ENCODE peak calls at places on chromosome 17, in nine cellular contexts. D is activated CD4-positive, CD25-positive, alpha-beta regulatory T cell; J is activated T-helper 1 cell treated with anti-CD3 and anti-CD28 coated beads, Interleukin-12 subunit alpha, Interleukin-12 subunit beta, Interleukin-2, Interleukin-4 antibody, amounts not matched to agents 30 ng/mL and 10 ng/mL and 1 ng/mL, durations not matched to agents 14 hours and 24 hours and 36 hours; B is NCI-H1048; U is HEK293T; C is left ventricle myocardium inferior; W is heart right ventricle; S is OCI-M1; F is NCI-H69. H is an unnamed sample.

GRCh38 chr17:16406742-16407674 is 8.4 kb upstream of the TRPV2 start:
- DNase-seq in D (no peak), J (no peak), B (no peak), U (no peak), C (peak; percentile 71), W (peak; percentile 68), S (no peak), F (peak; percentile 66), H (no peak)

GRCh38 chr17:6994118-6994598 is 1.7 kb upstream of the ALOX12 start:
- DNase-seq in D (no peak), J (no peak), B (no peak), U (no peak), C (no peak), W (no peak), S (no peak), F (no peak), H (no peak)

GRCh38 chr17:64992325-64992802 is 64.2 kb downstream of the GNA13 start:
- DNase-seq in D (no peak), J (no peak), B (no peak), U (no peak), C (no peak), W (no peak), S (peak; percentile 24), F (peak; percentile 12), H (no peak)

GRCh38 chr17:78263063-78263735 is 31.8 kb downstream of the TMEM235 start:
- DNase-seq in D (no peak), J (peak; percentile 44), B (no peak), U (no peak), C (peak; percentile 57), W (peak; percentile 62), S (peak; percentile 86), F (no peak), H (no peak)

GRCh38 chr17:27342059-27342458 is 48.1 kb downstream of the WSB1 start:
- DNase-seq in D (no peak), J (no peak), B (no peak), U (no peak), C (no peak), W (no peak), S (no peak), F (no peak), H (no peak)

GRCh38 chr17:45325810-45326209 is 9.0 kb upstream of the MAP3K14 start:
- DNase-seq in D (no peak), J (no peak), B (no peak), U (no peak), C (no peak), W (no peak), S (no peak), F (no peak), H (no peak)

GRCh38 chr17:73742915-73743314 is 98.7 kb upstream of the SDK2 start:
- DNase-seq in D (no peak), J (no peak), B (no peak), U (no peak), C (no peak), W (no peak), S (no peak), F (no peak), H (no peak)

GRCh38 chr17:57774872-57775271 is 29.8 kb upstream of the CCDC182 start:
- DNase-seq in D (no peak), J (no peak), B (no peak), U (no peak), C (no peak), W (no peak), S (no peak), F (no peak), H (no peak)

GRCh38 chr17:49157784-49158183 is 25.2 kb downstream of the B4GALNT2 start:
- DNase-seq in D (no peak), J (no peak), B (no peak), U (no peak), C (no peak), W (no peak), S (no peak), F (no peak), H (no peak)

GRCh38 chr17:18182978-18183333 is 672 bp upstream of the ALKBH5 start:
- DNase-seq in D (peak; percentile 77), J (peak; percentile 81), B (peak; percentile 67), U (peak; percentile 55), C (peak; percentile 91), W (peak; percentile 91), S (peak; percentile 88), F (peak; percentile 82), H (no peak)

GRCh38 chr17:42131971-42132370 is 9.4 kb downstream of the HSPB9 start:
- DNase-seq in D (no peak), J (no peak), B (no peak), U (no peak), C (no peak), W (no peak), S (no peak), F (no peak), H (no peak)

GRCh38 chr17:65530158-65530984 is 31.1 kb downstream of the AXIN2 start:
- DNase-seq in D (no peak), J (no peak), B (no peak), U (no peak), C (no peak), W (no peak), S (no peak), F (peak; percentile 68), H (no peak)

GRCh38 chr17:61757168-61757567 is 106.2 kb downstream of the BRIP1 start:
- DNase-seq in D (no peak), J (no peak), B (no peak), U (no peak), C (no peak), W (no peak), S (peak; percentile 42), F (no peak), H (no peak)

GRCh38 chr17:41324180-41325075 is 8.9 kb upstream of the KRTAP17-1 start:
- DNase-seq in D (no peak), J (no peak), B (no peak), U (no peak), C (no peak), W (no peak), S (no peak), F (peak; percentile 24), H (no peak)

GRCh38 chr17:71975331-71975801 is 145.5 kb upstream of the SOX9 start:
- DNase-seq in D (no peak), J (no peak), B (no peak), U (no peak), C (peak; percentile 73), W (peak; percentile 58), S (no peak), F (no peak), H (no peak)

GRCh38 chr17:40015998-40016691 is 905 bp downstream of the CSF3 start:
- DNase-seq in D (no peak), J (no peak), B (no peak), U (no peak), C (no peak), W (no peak), S (no peak), F (no peak), H (no peak)

GRCh38 chr17:31743767-31744166 is 115.3 kb downstream of the COPRS start:
- DNase-seq in D (no peak), J (no peak), B (no peak), U (no peak), C (no peak), W (peak; percentile 18), S (no peak), F (no peak), H (no peak)

GRCh38 chr17:52986056-52986662 is 827.6 kb upstream of the CA10 start:
- DNase-seq in D (no peak), J (no peak), B (no peak), U (no peak), C (no peak), W (no peak), S (no peak), F (peak; percentile 47), H (no peak)

GRCh38 chr17:79568661-79569060 is 42.2 kb downstream of the RBFOX3 start:
- DNase-seq in D (no peak), J (no peak), B (no peak), U (no peak), C (no peak), W (no peak), S (no peak), F (no peak), H (no peak)

GRCh38 chr17:19399750-19400450 is 11.1 kb upstream of the RNF112 start:
- DNase-seq in D (no peak), J (no peak), B (no peak), U (no peak), C (no peak), W (no peak), S (no peak), F (no peak), H (no peak)

GRCh38 chr17:61200349-61200735 is 199.3 kb upstream of the TBX2 start:
- DNase-seq in D (no peak), J (no peak), B (no peak), U (no peak), C (no peak), W (no peak), S (no peak), F (no peak), H (no peak)

GRCh38 chr17:75876190-75876937 is 2.0 kb downstream of the TRIM47 start:
- DNase-seq in D (no peak), J (peak; percentile 61), B (no peak), U (no peak), C (peak; percentile 51), W (no peak), S (no peak), F (peak; percentile 96), H (no peak)

GRCh38 chr17:33385133-33385532 is 92.0 kb upstream of the ASIC2 start:
- DNase-seq in D (no peak), J (no peak), B (no peak), U (no peak), C (no peak), W (no peak), S (no peak), F (no peak), H (no peak)

GRCh38 chr17:27323538-27324212 is 29.8 kb downstream of the WSB1 start:
- DNase-seq in D (no peak), J (no peak), B (no peak), U (no peak), C (peak; percentile 80), W (peak; percentile 84), S (no peak), F (peak; percentile 78), H (no peak)

GRCh38 chr17:61970030-61970429 is 42.2 kb upstream of the INTS2 start:
- DNase-seq in D (no peak), J (no peak), B (no peak), U (no peak), C (no peak), W (no peak), S (peak; percentile 16), F (no peak), H (no peak)

GRCh38 chr17:63349478-63350000 is 96.6 kb downstream of the CYB561 start:
- DNase-seq in D (no peak), J (no peak), B (no peak), U (no peak), C (no peak), W (no peak), S (no peak), F (peak; percentile 4), H (no peak)

GRCh38 chr17:41655611-41656111 is 31.3 kb upstream of the KRT17 start:
- DNase-seq in D (no peak), J (no peak), B (peak; percentile 51), U (no peak), C (no peak), W (no peak), S (no peak), F (peak; percentile 55), H (no peak)

GRCh38 chr17:56451629-56452028 is 141.9 kb upstream of the NOG start:
- DNase-seq in D (no peak), J (no peak), B (no peak), U (no peak), C (no peak), W (no peak), S (no peak), F (no peak), H (no peak)

GRCh38 chr17:66570353-66571195 is 264.3 kb upstream of the CACNG5 start:
- DNase-seq in D (no peak), J (no peak), B (no peak), U (no peak), C (no peak), W (no peak), S (no peak), F (peak; percentile 79), H (no peak)

GRCh38 chr17:956905-957304 is 22.7 kb downstream of the NXN start:
- DNase-seq in D (no peak), J (no peak), B (no peak), U (no peak), C (no peak), W (no peak), S (no peak), F (peak; percentile 78), H (no peak)

GRCh38 chr17:70394430-70394829 is 225.1 kb downstream of the KCNJ2 start:
- DNase-seq in D (no peak), J (no peak), B (no peak), U (no peak), C (no peak), W (no peak), S (no peak), F (no peak), H (no peak)